ENCODE peak calls at places on chromosomes 11 and 22, in four cellular contexts. S is mesenchymal stem cell; L is naive thymus-derived CD4-positive, alpha-beta T cell; B is SK-N-SH. G is an unnamed sample.

GRCh38 chr11:66267379-66268209 is 845 bp upstream of the RAB1B start:
- DNase-seq in L (peak; percentile 88), S (peak; percentile 89), B (peak; percentile 96), G (peak; percentile 67)

GRCh38 chr22:49954354-49954753 is 6.2 kb upstream of the PIM3 start:
- DNase-seq in B (no peak), S (no peak), L (no peak), G (no peak)

GRCh38 chr11:95074806-95075563 is 8.3 kb downstream of the SRSF8 start:
- DNase-seq in S (no peak), B (no peak), L (no peak), G (no peak)

GRCh38 chr11:127993788-127994187 is 593.6 kb downstream of the ETS1 start:
- DNase-seq in L (no peak), B (no peak), S (no peak), G (no peak)

GRCh38 chr11:44319170-44319551 is 9.2 kb upstream of the ALX4 start:
- DNase-seq in L (no peak), B (no peak), S (no peak), G (no peak)

GRCh38 chr22:38784035-38784434 is 9.9 kb downstream of the DNAL4 start:
- DNase-seq in L (no peak), S (no peak), B (no peak), G (no peak)

GRCh38 chr11:46669606-46670243 is 30.7 kb downstream of the ARHGAP1 start:
- DNase-seq in L (no peak), B (peak; percentile 49), S (no peak), G (no peak)

GRCh38 chr11:128771102-128771501 is 77.2 kb downstream of the FLI1 start:
- DNase-seq in L (no peak), S (no peak), B (no peak), G (no peak)

GRCh38 chr11:63445720-63446119 is 45.2 kb downstream of the PLAAT5 start:
- DNase-seq in B (no peak), S (no peak), L (no peak), G (no peak)

GRCh38 chr11:6565325-6565724 is 38.1 kb downstream of the RRP8 start:
- DNase-seq in L (no peak), B (no peak), S (no peak), G (no peak)

GRCh38 chr11:65530157-65530496 is 5.2 kb downstream of the SCYL1 start:
- DNase-seq in B (peak; percentile 34), S (no peak), L (no peak), G (no peak)

GRCh38 chr22:46058591-46059519 is 81.9 kb upstream of the WNT7B start:
- DNase-seq in B (peak; percentile 59), S (no peak), L (no peak), G (no peak)

GRCh38 chr11:416757-417621 is 2.2 kb upstream of the SIGIRR start:
- DNase-seq in B (no peak), L (peak; percentile 34), S (peak; percentile 49), G (peak; percentile 52)

GRCh38 chr22:50302564-50302963 is 4.9 kb downstream of the PLXNB2 start:
- DNase-seq in B (peak; percentile 67), S (no peak), L (no peak), G (no peak)

GRCh38 chr22:17562906-17563870 is at the start of gene SLC25A18:
- DNase-seq in B (no peak), L (no peak), S (peak; percentile 29), G (no peak)

GRCh38 chr22:44068422-44069191 is 44.5 kb downstream of the PARVB start:
- DNase-seq in S (no peak), L (no peak), B (no peak), G (no peak)

GRCh38 chr22:19036229-19036522 is 86.0 kb downstream of the DGCR2 start:
- DNase-seq in L (no peak), B (no peak), S (no peak), G (no peak)

GRCh38 chr22:26887456-26887855 is 230.1 kb downstream of the MIAT start:
- DNase-seq in S (peak; percentile 83), L (no peak), B (no peak), G (peak; percentile 65)

GRCh38 chr11:116472661-116473060 is 300.1 kb downstream of the BUD13 start:
- DNase-seq in L (no peak), B (no peak), S (no peak), G (no peak)

GRCh38 chr11:26134481-26135355 is 197.2 kb upstream of the ANO3 start:
- DNase-seq in L (no peak), S (peak; percentile 53), B (peak; percentile 9), G (no peak)

GRCh38 chr11:134762248-134763029 is 350.4 kb upstream of the B3GAT1 start:
- DNase-seq in S (no peak), B (no peak), L (no peak), G (no peak)

GRCh38 chr11:37277896-37278465 is 679.9 kb upstream of the RAG2 start:
- DNase-seq in S (no peak), L (no peak), B (no peak), G (no peak)

GRCh38 chr11:102476812-102477211 is 24.2 kb upstream of the TMEM123 start:
- DNase-seq in L (no peak), S (no peak), B (no peak), G (peak; percentile 59)

GRCh38 chr11:86671386-86672006 is 920 bp downstream of the ME3 start:
- DNase-seq in S (no peak), L (no peak), B (no peak), G (peak; percentile 52)

GRCh38 chr22:47445716-47446290 is 683.4 kb downstream of the TBC1D22A start:
- DNase-seq in B (no peak), S (no peak), L (no peak), G (no peak)

DNA sequence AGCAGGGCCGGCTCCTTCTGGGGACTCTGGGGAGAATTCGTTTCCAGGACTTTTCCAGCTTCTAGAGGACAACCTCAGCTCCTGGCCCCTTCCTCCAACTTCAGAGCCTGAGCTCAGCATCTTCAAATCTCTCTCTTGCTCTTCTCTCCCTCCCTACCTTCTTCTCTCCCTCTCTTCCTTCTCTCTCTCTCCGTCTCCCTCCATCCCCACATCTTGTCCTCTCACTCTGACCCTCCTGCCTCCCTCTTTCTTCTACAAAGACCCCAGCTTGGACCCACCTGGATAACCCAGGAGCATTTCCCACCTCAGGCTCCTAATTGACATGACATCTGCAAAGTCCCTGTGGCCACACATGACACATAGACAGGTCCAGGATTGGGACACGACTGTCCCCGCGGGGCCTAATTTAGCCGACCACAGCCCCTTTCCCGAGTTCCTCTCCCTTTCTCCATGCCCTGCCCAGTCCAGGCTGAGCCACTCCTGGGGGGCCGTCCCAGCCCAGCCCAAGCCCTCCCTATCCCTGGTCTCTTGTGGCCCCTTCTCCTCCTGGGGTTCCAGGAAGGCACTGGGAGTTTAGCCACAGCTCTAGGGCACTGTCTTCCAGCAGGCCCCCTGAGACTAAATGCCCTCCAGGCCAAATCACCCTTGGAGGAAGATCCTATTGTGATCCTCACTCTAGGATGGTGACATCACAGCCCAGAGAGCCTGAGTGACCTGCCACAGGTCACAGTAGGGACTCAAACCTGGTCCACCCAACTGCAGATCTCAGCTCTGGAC is 36.9 kb downstream of the IGLL5 start:
- DNase-seq in L (no peak), S (no peak), B (no peak), G (no peak)
- H3K27me3 ChIP-seq in L (no peaks in the 10 kb centered on the region), S (peaks cover 50% of the 10 kb centered on the region), B (peaks cover 7% of the 10 kb centered on the region), G (no peaks in the 10 kb centered on the region)

GRCh38 chr11:17720796-17721171 is 1.4 kb downstream of the MYOD1 start:
- DNase-seq in L (no peak), S (no peak), B (peak; percentile 65), G (no peak)

GRCh38 chr11:17721242-17721999 is 2.0 kb downstream of the MYOD1 start:
- DNase-seq in L (no peak), S (no peak), B (peak; percentile 62), G (no peak)

GRCh38 chr11:17725174-17725573 is 5.8 kb downstream of the MYOD1 start:
- DNase-seq in S (no peak), L (no peak), B (no peak), G (no peak)

GRCh38 chr11:17722000-17722643 is 2.8 kb downstream of the MYOD1 start:
- DNase-seq in S (no peak), B (peak; percentile 70), L (no peak), G (peak; percentile 40)

DNA sequence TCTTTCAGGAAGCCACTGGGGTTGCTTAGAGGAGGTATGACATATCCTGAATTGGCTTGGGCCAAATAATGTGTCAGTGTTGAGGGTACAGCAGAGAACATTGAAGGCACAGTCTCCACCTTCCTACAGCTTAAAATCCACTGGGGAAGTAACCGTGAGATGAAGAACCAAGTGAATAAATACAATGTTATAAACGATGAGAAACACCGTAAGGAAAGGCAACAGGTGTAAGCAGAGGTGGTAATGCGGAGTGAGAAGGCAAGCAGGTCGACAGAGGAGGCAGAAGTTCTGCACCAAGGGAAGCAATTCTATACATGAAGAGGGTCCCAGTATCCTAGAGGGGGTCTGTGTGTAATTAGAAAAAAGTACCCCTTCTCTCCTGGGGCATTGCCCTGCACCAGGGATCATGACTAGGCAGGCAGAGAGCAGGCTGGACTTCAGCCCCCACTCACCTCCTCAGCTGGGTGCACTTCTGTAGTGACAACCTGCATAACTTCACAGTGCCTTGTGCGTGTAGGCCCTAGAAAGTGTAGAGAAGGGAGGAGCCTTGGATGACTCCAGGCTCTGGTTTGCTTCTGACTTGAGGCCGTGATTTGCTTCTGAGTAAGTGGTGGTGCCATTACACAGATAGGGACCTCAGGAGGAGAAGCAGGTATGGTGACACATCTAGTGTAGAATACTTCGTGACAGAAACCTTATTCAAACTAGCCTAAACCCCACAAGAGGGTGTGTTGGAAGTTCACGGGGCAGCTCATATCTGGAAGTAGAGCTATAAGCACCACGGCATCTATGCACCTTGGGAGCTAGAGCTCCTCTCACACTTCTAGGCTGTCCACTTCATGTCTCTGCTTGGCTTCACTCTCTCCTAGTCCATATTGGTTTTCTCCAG is 4.9 kb downstream of the MYOD1 start:
- DNase-seq in B (no peak), L (no peak), S (no peak), G (no peak)
- H3K27me3 ChIP-seq in B (peaks cover 43% of the 10 kb centered on the region), L (peaks cover 7% of the 10 kb centered on the region), S (peaks cover 93% of the 10 kb centered on the region), G (no peaks in the 10 kb centered on the region)

GRCh38 chr11:131476266-131476665 is 105.9 kb downstream of the NTM start:
- DNase-seq in L (no peak), S (no peak), B (no peak), G (no peak)

GRCh38 chr11:131481317-131481716 is 110.9 kb downstream of the NTM start:
- DNase-seq in B (no peak), L (no peak), S (no peak), G (no peak)

GRCh38 chr11:131473510-131473909 is 103.1 kb downstream of the NTM start:
- DNase-seq in S (no peak), L (no peak), B (no peak), G (no peak)

GRCh38 chr11:131474947-131475346 is 104.5 kb downstream of the NTM start:
- DNase-seq in L (no peak), B (no peak), S (no peak), G (no peak)

DNA sequence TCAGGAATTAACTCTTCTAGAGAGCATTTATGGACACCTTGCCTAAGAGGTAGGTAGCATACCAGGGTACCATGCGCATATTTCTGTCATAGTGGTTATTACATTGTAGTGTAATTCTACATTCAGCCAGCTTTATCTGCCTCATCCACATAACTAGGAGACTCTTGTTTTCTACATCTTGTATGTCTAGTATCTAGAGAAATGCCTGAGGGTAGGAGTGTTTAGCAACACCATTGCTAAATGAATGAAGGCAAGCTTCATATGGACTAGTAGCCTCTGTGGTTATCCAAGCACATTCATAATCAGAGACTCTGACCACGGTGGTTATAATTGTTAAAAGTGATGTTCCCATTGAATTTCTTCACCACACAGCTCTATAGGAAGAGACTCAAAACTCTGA is 107.9 kb downstream of the NTM start:
- DNase-seq in B (no peak), L (no peak), S (no peak), G (no peak)
- H3K27me3 ChIP-seq in B (no peaks in the 10 kb centered on the region), L (no peaks in the 10 kb centered on the region), S (no peaks in the 10 kb centered on the region), G (no peaks in the 10 kb centered on the region)

DNA sequence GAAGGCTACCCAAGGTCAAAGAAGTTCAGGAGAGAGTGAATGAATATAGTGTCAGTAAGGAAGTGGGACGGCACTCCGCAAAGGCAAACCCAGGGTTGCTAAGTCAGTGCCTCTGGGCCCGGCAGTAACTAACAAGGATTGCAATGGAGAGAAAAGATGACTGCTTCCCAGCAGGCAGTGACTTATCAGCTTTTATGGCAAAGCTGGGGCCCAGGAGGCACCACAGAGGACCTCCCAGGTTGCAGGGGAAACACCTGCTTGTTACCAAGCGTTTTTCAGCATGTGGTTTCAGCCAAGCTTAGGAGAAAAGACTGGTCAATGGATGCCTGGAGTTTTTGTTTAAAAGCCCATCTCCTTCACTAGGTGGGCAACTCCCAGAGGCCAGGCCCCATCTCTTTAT is 11.3 kb downstream of the CACNG2 start:
- DNase-seq in S (no peak), B (no peak), L (no peak), G (no peak)
- H3K27me3 ChIP-seq in S (peaks cover 92% of the 10 kb centered on the region), B (peaks cover 32% of the 10 kb centered on the region), L (no peaks in the 10 kb centered on the region), G (peaks cover 13% of the 10 kb centered on the region)

G was measured in MG63.